ENCODE peak calls at places on chromosomes 12 and 14, in nine cellular contexts. One of them, this sample, is unnamed.

GRCh38 chr14:55799523-55800095 is 219.6 kb downstream of the KTN1 start:
- DNase-seq in heart right ventricle: no peak
- DNase-seq in endothelial cell: no peak
- DNase-seq in fibroblast of lung: no peak
- DNase-seq in stimulated activated CD8-positive, alpha-beta memory T cell treated with anti-CD3 and anti-CD28 coated beads, Interleukin-15, amount 100 ng/mL, for 24 hours: no peak
- DNase-seq in tibial artery: no peak
- DNase-seq in activated effector memory CD4-positive, alpha-beta T cell treated with Interleukin-2 at 50 U/mL for 16 hours: no peak
- DNase-seq in amniotic stem cell: no peak
- DNase-seq in D341Med: no peak
- DNase-seq in this sample: no peak

GRCh38 chr12:116677202-116677651 is 60.6 kb downstream of the SPRING1 start:
- DNase-seq in tibial artery: no peak
- DNase-seq in activated effector memory CD4-positive, alpha-beta T cell treated with Interleukin-2 at 50 U/mL for 16 hours: no peak
- DNase-seq in D341Med: no peak
- DNase-seq in fibroblast of lung: no peak
- DNase-seq in stimulated activated CD8-positive, alpha-beta memory T cell treated with anti-CD3 and anti-CD28 coated beads, Interleukin-15, amount 100 ng/mL, for 24 hours: no peak
- DNase-seq in endothelial cell: no peak
- DNase-seq in amniotic stem cell: no peak
- DNase-seq in heart right ventricle: no peak
- DNase-seq in this sample: no peak

GRCh38 chr12:45216297-45216982 is 545 bp downstream of the ANO6 start:
- DNase-seq in activated effector memory CD4-positive, alpha-beta T cell treated with Interleukin-2 at 50 U/mL for 16 hours: peak
- DNase-seq in fibroblast of lung: peak
- DNase-seq in heart right ventricle: peak
- DNase-seq in amniotic stem cell: no peak
- DNase-seq in stimulated activated CD8-positive, alpha-beta memory T cell treated with anti-CD3 and anti-CD28 coated beads, Interleukin-15, amount 100 ng/mL, for 24 hours: peak
- DNase-seq in endothelial cell: peak
- DNase-seq in D341Med: peak
- DNase-seq in tibial artery: peak
- DNase-seq in this sample: no peak

GRCh38 chr12:39490500-39491276 is 47.8 kb upstream of the KIF21A start:
- DNase-seq in D341Med: no peak
- DNase-seq in tibial artery: no peak
- DNase-seq in heart right ventricle: no peak
- DNase-seq in fibroblast of lung: peak
- DNase-seq in stimulated activated CD8-positive, alpha-beta memory T cell treated with anti-CD3 and anti-CD28 coated beads, Interleukin-15, amount 100 ng/mL, for 24 hours: no peak
- DNase-seq in endothelial cell: no peak
- DNase-seq in amniotic stem cell: no peak
- DNase-seq in activated effector memory CD4-positive, alpha-beta T cell treated with Interleukin-2 at 50 U/mL for 16 hours: no peak
- DNase-seq in this sample: no peak

GRCh38 chr12:5140190-5140589 is 96.5 kb downstream of the KCNA5 start:
- DNase-seq in amniotic stem cell: no peak
- DNase-seq in heart right ventricle: no peak
- DNase-seq in fibroblast of lung: no peak
- DNase-seq in tibial artery: no peak
- DNase-seq in endothelial cell: no peak
- DNase-seq in activated effector memory CD4-positive, alpha-beta T cell treated with Interleukin-2 at 50 U/mL for 16 hours: no peak
- DNase-seq in D341Med: no peak
- DNase-seq in stimulated activated CD8-positive, alpha-beta memory T cell treated with anti-CD3 and anti-CD28 coated beads, Interleukin-15, amount 100 ng/mL, for 24 hours: no peak
- DNase-seq in this sample: no peak

GRCh38 chr12:105915997-105916697 is 222.6 kb downstream of the NUAK1 start:
- DNase-seq in D341Med: no peak
- DNase-seq in amniotic stem cell: no peak
- DNase-seq in stimulated activated CD8-positive, alpha-beta memory T cell treated with anti-CD3 and anti-CD28 coated beads, Interleukin-15, amount 100 ng/mL, for 24 hours: no peak
- DNase-seq in heart right ventricle: no peak
- DNase-seq in tibial artery: no peak
- DNase-seq in fibroblast of lung: no peak
- DNase-seq in activated effector memory CD4-positive, alpha-beta T cell treated with Interleukin-2 at 50 U/mL for 16 hours: no peak
- DNase-seq in endothelial cell: no peak
- DNase-seq in this sample: no peak

GRCh38 chr12:93102744-93103143 is 173.6 kb upstream of the EEA1 start:
- DNase-seq in amniotic stem cell: no peak
- DNase-seq in D341Med: no peak
- DNase-seq in fibroblast of lung: no peak
- DNase-seq in stimulated activated CD8-positive, alpha-beta memory T cell treated with anti-CD3 and anti-CD28 coated beads, Interleukin-15, amount 100 ng/mL, for 24 hours: no peak
- DNase-seq in heart right ventricle: no peak
- DNase-seq in endothelial cell: no peak
- DNase-seq in activated effector memory CD4-positive, alpha-beta T cell treated with Interleukin-2 at 50 U/mL for 16 hours: no peak
- DNase-seq in tibial artery: no peak
- DNase-seq in this sample: no peak

GRCh38 chr12:99259040-99259934 is 388.3 kb upstream of the GARIN6 start:
- DNase-seq in endothelial cell: no peak
- DNase-seq in amniotic stem cell: no peak
- DNase-seq in stimulated activated CD8-positive, alpha-beta memory T cell treated with anti-CD3 and anti-CD28 coated beads, Interleukin-15, amount 100 ng/mL, for 24 hours: no peak
- DNase-seq in D341Med: peak
- DNase-seq in tibial artery: no peak
- DNase-seq in fibroblast of lung: no peak
- DNase-seq in activated effector memory CD4-positive, alpha-beta T cell treated with Interleukin-2 at 50 U/mL for 16 hours: no peak
- DNase-seq in heart right ventricle: no peak
- DNase-seq in this sample: no peak

GRCh38 chr14:48504921-48505320 is 829.5 kb upstream of the MDGA2 start:
- DNase-seq in activated effector memory CD4-positive, alpha-beta T cell treated with Interleukin-2 at 50 U/mL for 16 hours: no peak
- DNase-seq in tibial artery: no peak
- DNase-seq in fibroblast of lung: no peak
- DNase-seq in heart right ventricle: no peak
- DNase-seq in stimulated activated CD8-positive, alpha-beta memory T cell treated with anti-CD3 and anti-CD28 coated beads, Interleukin-15, amount 100 ng/mL, for 24 hours: no peak
- DNase-seq in D341Med: no peak
- DNase-seq in amniotic stem cell: no peak
- DNase-seq in endothelial cell: no peak
- DNase-seq in this sample: no peak

GRCh38 chr14:37864128-37864527 is 268.7 kb downstream of the TTC6 start:
- DNase-seq in tibial artery: no peak
- DNase-seq in endothelial cell: no peak
- DNase-seq in D341Med: no peak
- DNase-seq in heart right ventricle: no peak
- DNase-seq in stimulated activated CD8-positive, alpha-beta memory T cell treated with anti-CD3 and anti-CD28 coated beads, Interleukin-15, amount 100 ng/mL, for 24 hours: no peak
- DNase-seq in fibroblast of lung: no peak
- DNase-seq in amniotic stem cell: no peak
- DNase-seq in activated effector memory CD4-positive, alpha-beta T cell treated with Interleukin-2 at 50 U/mL for 16 hours: no peak
- DNase-seq in this sample: no peak

GRCh38 chr12:54721312-54721711 is 73.1 kb upstream of the DCD start:
- DNase-seq in fibroblast of lung: no peak
- DNase-seq in stimulated activated CD8-positive, alpha-beta memory T cell treated with anti-CD3 and anti-CD28 coated beads, Interleukin-15, amount 100 ng/mL, for 24 hours: no peak
- DNase-seq in D341Med: no peak
- DNase-seq in amniotic stem cell: no peak
- DNase-seq in endothelial cell: no peak
- DNase-seq in activated effector memory CD4-positive, alpha-beta T cell treated with Interleukin-2 at 50 U/mL for 16 hours: no peak
- DNase-seq in heart right ventricle: no peak
- DNase-seq in tibial artery: no peak
- DNase-seq in this sample: no peak

GRCh38 chr14:93286212-93286890 is 46.5 kb downstream of the BTBD7 start:
- DNase-seq in stimulated activated CD8-positive, alpha-beta memory T cell treated with anti-CD3 and anti-CD28 coated beads, Interleukin-15, amount 100 ng/mL, for 24 hours: no peak
- DNase-seq in tibial artery: no peak
- DNase-seq in amniotic stem cell: no peak
- DNase-seq in heart right ventricle: no peak
- DNase-seq in activated effector memory CD4-positive, alpha-beta T cell treated with Interleukin-2 at 50 U/mL for 16 hours: no peak
- DNase-seq in D341Med: no peak
- DNase-seq in endothelial cell: no peak
- DNase-seq in fibroblast of lung: no peak
- DNase-seq in this sample: no peak